ENCODE peak calls at places on chromosomes 13 and 19, in six cellular contexts. One of them, this sample, is unnamed.

GRCh38 chr13:18946738-18947137 is 234.9 kb downstream of the TUBA3C start:
- DNase-seq in GM12878: no peak
- DNase-seq in CD8-positive, alpha-beta T cell: no peak
- DNase-seq in tibial artery: no peak
- DNase-seq in fibroblast of mammary gland: no peak
- DNase-seq in GM10248: no peak
- DNase-seq in this sample: no peak

GRCh38 chr19:29528946-29529645 is 3.3 kb downstream of the VSTM2B start:
- DNase-seq in GM12878: no peak
- DNase-seq in CD8-positive, alpha-beta T cell: no peak
- DNase-seq in tibial artery: no peak
- DNase-seq in fibroblast of mammary gland: no peak
- DNase-seq in GM10248: no peak
- DNase-seq in this sample: no peak

GRCh38 chr13:95298971-95299627 is 2.2 kb downstream of the ABCC4 start:
- DNase-seq in GM12878: no peak
- DNase-seq in CD8-positive, alpha-beta T cell: no peak
- DNase-seq in tibial artery: no peak
- DNase-seq in fibroblast of mammary gland: peak; percentile 90
- DNase-seq in GM10248: no peak
- DNase-seq in this sample: no peak

GRCh38 chr19:5949792-5950305 is 28.1 kb downstream of the RANBP3 start:
- DNase-seq in GM12878: no peak
- DNase-seq in CD8-positive, alpha-beta T cell: no peak
- DNase-seq in tibial artery: no peak
- DNase-seq in fibroblast of mammary gland: no peak
- DNase-seq in GM10248: no peak
- DNase-seq in this sample: peak; percentile 92

GRCh38 chr19:11420894-11421606 is 1.9 kb upstream of the RGL3 start:
- DNase-seq in GM12878: no peak
- DNase-seq in CD8-positive, alpha-beta T cell: no peak
- DNase-seq in tibial artery: peak; percentile 30
- DNase-seq in fibroblast of mammary gland: no peak
- DNase-seq in GM10248: no peak
- DNase-seq in this sample: no peak

GRCh38 chr13:22690756-22691155 is 490.0 kb upstream of the SGCG start:
- DNase-seq in GM12878: no peak
- DNase-seq in CD8-positive, alpha-beta T cell: no peak
- DNase-seq in tibial artery: no peak
- DNase-seq in fibroblast of mammary gland: no peak
- DNase-seq in GM10248: no peak
- DNase-seq in this sample: no peak

GRCh38 chr13:111506131-111506530 is 185.7 kb downstream of the TEX29 start:
- DNase-seq in GM12878: no peak
- DNase-seq in CD8-positive, alpha-beta T cell: no peak
- DNase-seq in tibial artery: no peak
- DNase-seq in fibroblast of mammary gland: no peak
- DNase-seq in GM10248: no peak
- DNase-seq in this sample: no peak

GRCh38 chr19:58558066-58558622 is at the start of gene UBE2M:
- DNase-seq in GM12878: no peak
- DNase-seq in CD8-positive, alpha-beta T cell: no peak
- DNase-seq in tibial artery: peak; percentile 69
- DNase-seq in fibroblast of mammary gland: peak; percentile 37
- DNase-seq in GM10248: no peak
- DNase-seq in this sample: peak; percentile 27

GRCh38 chr19:7953060-7953459 is 9.6 kb upstream of the TIMM44 start:
- DNase-seq in GM12878: no peak
- DNase-seq in CD8-positive, alpha-beta T cell: no peak
- DNase-seq in tibial artery: no peak
- DNase-seq in fibroblast of mammary gland: peak; percentile 27
- DNase-seq in GM10248: no peak
- DNase-seq in this sample: no peak

GRCh38 chr13:30179547-30180256 is 127.6 kb downstream of the KATNAL1 start:
- DNase-seq in GM12878: no peak
- DNase-seq in CD8-positive, alpha-beta T cell: no peak
- DNase-seq in tibial artery: no peak
- DNase-seq in fibroblast of mammary gland: no peak
- DNase-seq in GM10248: no peak
- DNase-seq in this sample: no peak

GRCh38 chr13:30806784-30807183 is 71.4 kb downstream of the ALOX5AP start:
- DNase-seq in GM12878: no peak
- DNase-seq in CD8-positive, alpha-beta T cell: no peak
- DNase-seq in tibial artery: no peak
- DNase-seq in fibroblast of mammary gland: peak; percentile 86
- DNase-seq in GM10248: no peak
- DNase-seq in this sample: no peak

GRCh38 chr19:35270381-35270811 is 1.6 kb downstream of the USF2 start:
- DNase-seq in GM12878: no peak
- DNase-seq in CD8-positive, alpha-beta T cell: no peak
- DNase-seq in tibial artery: no peak
- DNase-seq in fibroblast of mammary gland: no peak
- DNase-seq in GM10248: no peak
- DNase-seq in this sample: no peak

GRCh38 chr19:1173845-1174809 is at the start of gene SBNO2:
- DNase-seq in GM12878: no peak
- DNase-seq in CD8-positive, alpha-beta T cell: peak; percentile 85
- DNase-seq in tibial artery: peak; percentile 84
- DNase-seq in fibroblast of mammary gland: peak; percentile 80
- DNase-seq in GM10248: peak; percentile 100
- DNase-seq in this sample: peak; percentile 94

GRCh38 chr19:42229855-42230331 is 9.8 kb downstream of the ZNF526 start:
- DNase-seq in GM12878: no peak
- DNase-seq in CD8-positive, alpha-beta T cell: no peak
- DNase-seq in tibial artery: no peak
- DNase-seq in fibroblast of mammary gland: peak; percentile 67
- DNase-seq in GM10248: no peak
- DNase-seq in this sample: no peak

GRCh38 chr19:3736106-3736724 is 25.3 kb downstream of the APBA3 start:
- DNase-seq in GM12878: no peak
- DNase-seq in CD8-positive, alpha-beta T cell: no peak
- DNase-seq in tibial artery: no peak
- DNase-seq in fibroblast of mammary gland: no peak
- DNase-seq in GM10248: no peak
- DNase-seq in this sample: no peak

GRCh38 chr13:30334663-30335386 is 27.5 kb upstream of the KATNAL1 start:
- DNase-seq in GM12878: no peak
- DNase-seq in CD8-positive, alpha-beta T cell: no peak
- DNase-seq in tibial artery: no peak
- DNase-seq in fibroblast of mammary gland: peak; percentile 37
- DNase-seq in GM10248: peak; percentile 35
- DNase-seq in this sample: no peak

GRCh38 chr13:25406377-25406776 is 34.6 kb downstream of the ATP8A2 start:
- DNase-seq in GM12878: no peak
- DNase-seq in CD8-positive, alpha-beta T cell: no peak
- DNase-seq in tibial artery: no peak
- DNase-seq in fibroblast of mammary gland: no peak
- DNase-seq in GM10248: no peak
- DNase-seq in this sample: no peak

GRCh38 chr13:111262715-111263114 is 57.7 kb upstream of the TEX29 start:
- DNase-seq in GM12878: no peak
- DNase-seq in CD8-positive, alpha-beta T cell: no peak
- DNase-seq in tibial artery: no peak
- DNase-seq in fibroblast of mammary gland: no peak
- DNase-seq in GM10248: no peak
- DNase-seq in this sample: no peak

GRCh38 chr13:72850959-72851677 is 69.2 kb downstream of the PIBF1 start:
- DNase-seq in GM12878: no peak
- DNase-seq in CD8-positive, alpha-beta T cell: no peak
- DNase-seq in tibial artery: no peak
- DNase-seq in fibroblast of mammary gland: no peak
- DNase-seq in GM10248: no peak
- DNase-seq in this sample: no peak

GRCh38 chr13:33193428-33193974 is 92.1 kb downstream of the STARD13 start:
- DNase-seq in GM12878: no peak
- DNase-seq in CD8-positive, alpha-beta T cell: no peak
- DNase-seq in tibial artery: no peak
- DNase-seq in fibroblast of mammary gland: no peak
- DNase-seq in GM10248: no peak
- DNase-seq in this sample: no peak

GRCh38 chr19:40104754-40105153 is 14.0 kb upstream of the ZNF780A start:
- DNase-seq in GM12878: no peak
- DNase-seq in CD8-positive, alpha-beta T cell: no peak
- DNase-seq in tibial artery: no peak
- DNase-seq in fibroblast of mammary gland: no peak
- DNase-seq in GM10248: no peak
- DNase-seq in this sample: no peak

GRCh38 chr13:39811051-39811450 is 155.6 kb downstream of the COG6 start:
- DNase-seq in GM12878: no peak
- DNase-seq in CD8-positive, alpha-beta T cell: no peak
- DNase-seq in tibial artery: no peak
- DNase-seq in fibroblast of mammary gland: no peak
- DNase-seq in GM10248: no peak
- DNase-seq in this sample: no peak

GRCh38 chr13:93620366-93620765 is 393.8 kb downstream of the GPC6 start:
- DNase-seq in GM12878: no peak
- DNase-seq in CD8-positive, alpha-beta T cell: no peak
- DNase-seq in tibial artery: no peak
- DNase-seq in fibroblast of mammary gland: peak; percentile 90
- DNase-seq in GM10248: no peak
- DNase-seq in this sample: no peak

GRCh38 chr13:79990048-79990447 is 350.9 kb downstream of the SPRY2 start:
- DNase-seq in GM12878: no peak
- DNase-seq in CD8-positive, alpha-beta T cell: no peak
- DNase-seq in tibial artery: no peak
- DNase-seq in fibroblast of mammary gland: peak; percentile 31
- DNase-seq in GM10248: no peak
- DNase-seq in this sample: no peak

GRCh38 chr19:38273499-38273898 is 9.1 kb downstream of the SPINT2 start:
- DNase-seq in GM12878: no peak
- DNase-seq in CD8-positive, alpha-beta T cell: no peak
- DNase-seq in tibial artery: no peak
- DNase-seq in fibroblast of mammary gland: no peak
- DNase-seq in GM10248: no peak
- DNase-seq in this sample: no peak

DNA sequence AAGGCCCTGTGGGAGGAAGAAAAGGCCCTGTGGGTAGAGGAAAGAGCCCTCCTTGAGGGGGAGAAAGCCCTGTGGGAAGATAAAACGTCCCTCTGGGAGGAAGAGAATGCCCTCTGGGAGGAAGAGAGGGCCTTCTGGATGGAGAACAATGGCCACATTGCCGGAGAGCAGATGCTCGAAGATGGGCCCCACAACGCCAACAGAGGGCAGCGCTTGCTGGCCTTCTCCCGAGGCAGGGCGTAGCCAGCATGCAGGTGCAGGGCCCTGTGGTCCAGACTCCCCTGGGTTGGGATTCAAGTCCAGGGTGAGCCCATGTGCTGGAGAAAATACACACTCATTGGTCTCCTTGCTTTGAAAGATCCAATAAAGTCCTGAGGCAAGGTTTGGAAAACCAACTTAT is 4.1 kb downstream of the CCDC70 start:
- DNase-seq in GM12878: no peak
- DNase-seq in CD8-positive, alpha-beta T cell: no peak
- DNase-seq in tibial artery: no peak
- DNase-seq in fibroblast of mammary gland: no peak
- DNase-seq in GM10248: no peak
- DNase-seq in this sample: no peak
- TF ChIP-seq CTCF in GM12878: no peak
- TF ChIP-seq CTCF in CD8-positive, alpha-beta T cell: no peak
- TF ChIP-seq CTCF in tibial artery: no peak
- TF ChIP-seq CTCF in fibroblast of mammary gland: no peak
- TF ChIP-seq CTCF in GM10248: no peak
- TF ChIP-seq CTCF in this sample: no peak

DNA sequence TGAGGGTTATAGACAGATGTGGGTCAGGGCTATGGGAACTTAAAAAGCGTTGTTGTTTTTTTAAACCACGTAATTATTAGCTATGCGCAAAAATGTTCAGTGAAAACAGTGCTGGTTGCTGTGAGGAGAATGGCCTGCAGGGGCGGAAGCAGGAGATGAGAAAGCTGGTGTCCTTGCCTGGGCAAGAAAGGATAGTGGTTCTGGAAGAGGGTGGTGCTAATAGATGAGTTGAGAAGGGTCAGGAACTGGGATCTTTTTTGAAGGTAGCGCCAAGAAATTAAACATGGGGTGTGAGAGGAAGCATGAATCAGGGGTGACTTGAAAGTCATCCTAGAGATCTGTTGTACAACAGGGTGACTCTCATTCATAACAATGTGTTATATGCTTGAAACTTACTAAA is 4.8 kb upstream of the SMG9 start:
- DNase-seq in GM12878: no peak
- DNase-seq in CD8-positive, alpha-beta T cell: no peak
- DNase-seq in tibial artery: no peak
- DNase-seq in fibroblast of mammary gland: peak; percentile 88
- DNase-seq in GM10248: no peak
- DNase-seq in this sample: no peak
- TF ChIP-seq CTCF in GM12878: peak; percentile 42
- TF ChIP-seq CTCF in CD8-positive, alpha-beta T cell: no peak
- TF ChIP-seq CTCF in tibial artery: no peak
- TF ChIP-seq CTCF in fibroblast of mammary gland: peak; percentile 68
- TF ChIP-seq CTCF in GM10248: peak; percentile 29
- TF ChIP-seq CTCF in this sample: no peak

DNA sequence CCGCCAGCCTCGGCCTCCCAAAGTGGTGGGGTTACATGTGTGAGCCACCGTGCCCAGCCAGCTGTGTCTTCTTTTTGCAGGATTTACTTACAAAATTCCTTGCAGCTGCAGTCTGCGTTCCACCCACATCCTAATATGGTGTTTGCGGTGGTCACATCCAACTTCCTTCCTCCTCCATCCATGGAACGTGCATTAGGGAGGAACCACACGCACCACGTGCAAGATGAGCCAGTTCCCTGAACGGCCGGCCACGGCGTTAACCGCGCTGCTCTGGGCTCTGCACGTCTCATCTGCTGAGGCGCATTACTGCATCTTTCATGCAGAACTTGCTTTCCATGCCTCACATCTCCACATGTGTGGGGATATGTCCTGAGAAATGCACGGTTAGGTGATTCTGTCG is 13.0 kb upstream of the SIGLEC11 start:
- DNase-seq in GM12878: no peak
- DNase-seq in CD8-positive, alpha-beta T cell: no peak
- DNase-seq in tibial artery: peak; percentile 53
- DNase-seq in fibroblast of mammary gland: no peak
- DNase-seq in GM10248: no peak
- DNase-seq in this sample: no peak
- TF ChIP-seq CTCF in GM12878: no peak
- TF ChIP-seq CTCF in CD8-positive, alpha-beta T cell: no peak
- TF ChIP-seq CTCF in tibial artery: no peak
- TF ChIP-seq CTCF in fibroblast of mammary gland: no peak
- TF ChIP-seq CTCF in GM10248: no peak
- TF ChIP-seq CTCF in this sample: no peak

DNA sequence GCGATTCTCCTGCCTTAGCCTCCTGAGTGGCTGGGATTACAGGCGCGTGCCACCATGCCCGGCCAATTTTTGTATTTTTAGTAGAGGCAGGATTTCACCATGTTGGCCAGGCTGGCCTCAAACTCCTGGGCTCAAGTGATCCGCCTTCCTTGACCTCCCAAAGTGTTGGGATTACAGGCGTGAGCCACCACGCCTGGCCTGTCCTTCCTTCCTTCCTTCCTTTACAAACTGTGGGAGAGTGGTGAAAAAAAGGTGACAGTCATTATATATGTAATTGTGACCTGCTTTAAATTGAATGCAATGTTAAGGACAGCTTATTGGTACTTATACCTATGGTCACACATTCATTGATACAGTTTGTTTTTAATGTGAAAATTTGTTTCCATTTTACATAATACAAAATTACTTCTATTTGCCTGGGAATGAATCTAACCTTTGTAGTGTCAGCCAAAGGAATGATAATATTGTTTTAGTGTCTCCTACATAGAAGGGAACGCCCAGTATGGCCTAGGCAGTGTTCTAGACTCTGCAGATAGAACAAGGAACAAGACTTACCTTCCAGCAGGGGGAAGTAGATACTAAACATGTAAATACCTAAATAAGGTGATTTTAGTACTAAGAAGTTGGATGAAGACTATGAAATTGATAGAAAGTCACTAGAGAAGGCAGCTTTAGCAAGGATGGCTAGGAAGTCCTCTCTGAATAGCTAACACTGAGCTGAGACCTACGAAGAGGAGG is 146.3 kb downstream of the GGACT start:
- DNase-seq in GM12878: no peak
- DNase-seq in CD8-positive, alpha-beta T cell: no peak
- DNase-seq in tibial artery: no peak
- DNase-seq in fibroblast of mammary gland: no peak
- DNase-seq in GM10248: no peak
- DNase-seq in this sample: no peak
- TF ChIP-seq CTCF in GM12878: no peak
- TF ChIP-seq CTCF in CD8-positive, alpha-beta T cell: no peak
- TF ChIP-seq CTCF in tibial artery: no peak
- TF ChIP-seq CTCF in fibroblast of mammary gland: no peak
- TF ChIP-seq CTCF in GM10248: no peak
- TF ChIP-seq CTCF in this sample: no peak

This sample was measured in MM.1S.